ENCODE peak calls at places on chromosomes 5 and 9, in eight cellular contexts. R is fibroblast of lung, X is RWPE1, P is T follicular helper cell, J is WTC11, Q is fibroblast of the aortic adventitia, U is pons, C is NCI-H1694 treated with DMSO at 0.1 percent for 48 hours. E is an unnamed sample.

GRCh38 chr5:149885512-149885911 is 59.1 kb downstream of the PDE6A start:
- DNase-seq in J (no peak), C (no peak), P (no peak), X (no peak), Q (no peak), U (no peak), R (no peak), E (no peak)

GRCh38 chr9:122468735-122469134 is 9.0 kb downstream of the OR1J1 start:
- DNase-seq in X (no peak), J (no peak), R (peak; percentile 12), P (no peak), U (no peak), Q (peak; percentile 63), C (no peak), E (no peak)

GRCh38 chr9:114282507-114282906 is 40.4 kb upstream of the ORM1 start:
- DNase-seq in R (no peak), C (peak; percentile 10), P (no peak), X (no peak), J (no peak), Q (no peak), U (no peak), E (no peak)

GRCh38 chr5:64301566-64301965 is 135.9 kb downstream of the RNF180 start:
- DNase-seq in R (no peak), Q (no peak), C (no peak), U (no peak), X (no peak), P (no peak), J (no peak), E (peak; percentile 6)

GRCh38 chr5:52668544-52669185 is 119.1 kb upstream of the ITGA1 start:
- DNase-seq in P (no peak), Q (no peak), J (no peak), X (no peak), R (no peak), C (no peak), U (no peak), E (no peak)

GRCh38 chr5:181047921-181048320 is 7.9 kb downstream of the BTNL9 start:
- DNase-seq in R (no peak), X (no peak), J (no peak), Q (no peak), U (no peak), C (no peak), P (no peak), E (no peak)

GRCh38 chr9:131439224-131439623 is 45.3 kb downstream of the PRRC2B start:
- DNase-seq in C (no peak), Q (no peak), P (no peak), R (no peak), U (no peak), X (no peak), J (no peak), E (no peak)

GRCh38 chr9:133347515-133347984 is 381 bp downstream of the MED22 start:
- DNase-seq in R (no peak), P (peak; percentile 14), C (no peak), X (peak; percentile 67), U (no peak), J (peak; percentile 34), Q (peak; percentile 25), E (peak; percentile 63)

GRCh38 chr5:167916706-167917105 is 374.7 kb upstream of the WWC1 start:
- DNase-seq in J (no peak), P (no peak), Q (no peak), X (no peak), C (no peak), R (peak; percentile 34), U (peak; percentile 38), E (peak; percentile 83)

GRCh38 chr5:151585970-151586369 is 5.2 kb downstream of the FAT2 start:
- DNase-seq in C (peak; percentile 76), Q (peak; percentile 9), P (no peak), R (no peak), J (no peak), X (peak; percentile 89), U (no peak), E (no peak)

GRCh38 chr9:115988701-115989100 is 164.9 kb upstream of the PAPPA start:
- DNase-seq in Q (no peak), R (no peak), J (no peak), P (no peak), C (no peak), U (no peak), X (no peak), E (peak; percentile 30)

GRCh38 chr5:61625682-61626620 is 293.9 kb downstream of the ZSWIM6 start:
- DNase-seq in U (peak; percentile 77), Q (peak; percentile 18), J (peak; percentile 75), P (no peak), X (peak; percentile 46), C (no peak), R (peak; percentile 55), E (peak; percentile 78)

GRCh38 chr5:14011089-14012004 is 66.9 kb upstream of the DNAH5 start:
- DNase-seq in U (peak; percentile 58), J (peak; percentile 94), X (peak; percentile 89), R (peak; percentile 87), Q (peak; percentile 76), P (no peak), C (peak; percentile 85), E (peak; percentile 97)

GRCh38 chr5:63255609-63256008 is 677.0 kb downstream of the LRRC70 start:
- DNase-seq in J (peak; percentile 16), P (no peak), Q (peak; percentile 4), R (no peak), C (no peak), X (no peak), U (no peak), E (no peak)

GRCh38 chr5:180209137-180209581 is at the start of gene RASGEF1C:
- DNase-seq in Q (peak; percentile 47), P (peak; percentile 43), X (peak; percentile 82), C (no peak), J (peak; percentile 71), U (no peak), R (peak; percentile 54), E (peak; percentile 89)

GRCh38 chr5:172778223-172778814 is 7.3 kb upstream of the DUSP1 start:
- DNase-seq in Q (peak; percentile 82), P (no peak), C (no peak), U (no peak), J (no peak), X (peak; percentile 93), R (peak; percentile 82), E (peak; percentile 89)

GRCh38 chr5:54646285-54647101 is 128.9 kb downstream of the SNX18 start:
- DNase-seq in X (no peak), J (peak; percentile 44), P (peak; percentile 5), U (peak; percentile 90), C (peak; percentile 32), Q (peak; percentile 98), R (peak; percentile 95), E (peak; percentile 89)

GRCh38 chr9:118614011-118614410 is 755.2 kb downstream of the BRINP1 start:
- DNase-seq in P (no peak), J (no peak), X (no peak), Q (no peak), U (no peak), R (no peak), C (no peak), E (no peak)

GRCh38 chr9:134660407-134660806 is 18.8 kb downstream of the COL5A1 start:
- DNase-seq in R (no peak), P (no peak), C (no peak), Q (no peak), X (no peak), U (no peak), J (no peak), E (no peak)

GRCh38 chr9:13269589-13270452 is 9.7 kb downstream of the MPDZ start:
- DNase-seq in R (no peak), U (no peak), J (no peak), P (no peak), C (no peak), X (no peak), Q (peak; percentile 23), E (no peak)

GRCh38 chr5:154800582-154800981 is 45.4 kb downstream of the LARP1 start:
- DNase-seq in J (no peak), X (no peak), U (no peak), R (no peak), P (no peak), C (no peak), Q (no peak), E (no peak)

GRCh38 chr5:171614511-171614910 is 171.1 kb upstream of the SMIM23 start:
- DNase-seq in R (no peak), U (no peak), P (no peak), X (no peak), J (no peak), C (no peak), Q (no peak), E (no peak)

GRCh38 chr9:33510264-33511183 is 13.5 kb upstream of the ANKRD18B start:
- DNase-seq in C (peak; percentile 43), Q (peak; percentile 73), R (peak; percentile 77), U (peak; percentile 69), X (peak; percentile 31), P (peak; percentile 6), J (peak; percentile 54), E (peak; percentile 86)

GRCh38 chr5:173660481-173661280 is 44.2 kb upstream of the BOD1 start:
- DNase-seq in J (no peak), Q (no peak), X (no peak), R (no peak), U (peak; percentile 50), C (no peak), P (no peak), E (no peak)

GRCh38 chr5:36017004-36017403 is 25.8 kb upstream of the UGT3A1 start:
- DNase-seq in X (no peak), J (no peak), C (no peak), Q (no peak), U (no peak), P (no peak), R (no peak), E (no peak)

GRCh38 chr5:68130253-68130652 is 85.3 kb upstream of the PIK3R1 start:
- DNase-seq in C (no peak), U (no peak), X (no peak), Q (no peak), P (no peak), J (no peak), R (no peak), E (no peak)

E was measured in astrocyte of the hippocampus.